ENCODE peak calls at places on chromosomes 6 and 20, in seven cellular contexts. E is PC-3, I is fibroblast of lung, V is mesendoderm, M is GM23248, C is neural progenitor cell, R is K562. Z is an unnamed sample.
A peak's percentile ranks its signal among the peaks of the same experiment; 100 is the strongest.

GRCh38 chr6:593907-594212 is 63.0 kb downstream of the HUS1B start:
- DNase-seq in C (peak; percentile 38), R (no peak), V (peak; percentile 85), M (no peak), E (no peak), I (no peak), Z (no peak)

GRCh38 chr6:5497896-5498578 is 236.7 kb downstream of the FARS2 start:
- DNase-seq in C (no peak), E (peak; percentile 80), M (peak; percentile 92), R (no peak), I (peak; percentile 91), V (no peak), Z (no peak)

GRCh38 chr6:16572317-16572716 is 188.9 kb downstream of the ATXN1 start:
- DNase-seq in C (no peak), R (no peak), I (no peak), V (no peak), E (no peak), M (no peak), Z (no peak)

GRCh38 chr6:142773324-142773723 is 171.7 kb downstream of the HIVEP2 start:
- DNase-seq in I (no peak), R (no peak), V (no peak), E (no peak), C (no peak), M (no peak), Z (no peak)

GRCh38 chr6:10569392-10570127 is 48.4 kb downstream of the GCNT2 start:
- DNase-seq in V (peak; percentile 67), R (no peak), M (no peak), E (no peak), I (peak; percentile 19), C (no peak), Z (no peak)

GRCh38 chr20:4041748-4042411 is 26.5 kb upstream of the RNF24 start:
- DNase-seq in C (no peak), V (peak; percentile 87), I (peak; percentile 98), R (peak; percentile 83), M (peak; percentile 89), E (peak; percentile 100), Z (no peak)

GRCh38 chr6:2958331-2958711 is 13.0 kb downstream of the SERPINB6 start:
- DNase-seq in M (no peak), R (no peak), E (no peak), I (no peak), C (no peak), V (no peak), Z (no peak)

GRCh38 chr20:59307270-59307669 is 6.9 kb downstream of the EDN3 start:
- DNase-seq in E (no peak), M (no peak), R (no peak), C (no peak), I (no peak), V (no peak), Z (no peak)

GRCh38 chr20:57960803-57961575 is 251.2 kb upstream of the PMEPA1 start:
- DNase-seq in R (no peak), M (no peak), E (no peak), C (no peak), I (no peak), V (no peak), Z (no peak)

GRCh38 chr6:104409913-104410312 is 449.8 kb downstream of the HACE1 start:
- DNase-seq in E (no peak), C (no peak), I (no peak), M (peak; percentile 0), V (no peak), R (no peak), Z (no peak)

GRCh38 chr6:108598316-108598863 is 37.7 kb downstream of the FOXO3 start:
- DNase-seq in I (peak; percentile 36), R (peak; percentile 86), E (no peak), C (no peak), M (peak; percentile 74), V (peak; percentile 36), Z (peak; percentile 87)

GRCh38 chr6:112439416-112439815 is 92.3 kb downstream of the RFPL4B start:
- DNase-seq in V (no peak), M (no peak), R (no peak), E (no peak), I (no peak), C (no peak), Z (no peak)

GRCh38 chr20:58614984-58615760 is 35.9 kb upstream of the STX16 start:
- DNase-seq in V (no peak), I (no peak), R (no peak), E (peak; percentile 46), C (no peak), M (no peak), Z (no peak)

GRCh38 chr6:71028877-71029252 is 72.0 kb upstream of the B3GAT2 start:
- DNase-seq in M (no peak), V (peak; percentile 25), C (no peak), E (no peak), I (no peak), R (no peak), Z (no peak)

GRCh38 chr6:113184736-113185135 is 672.4 kb upstream of the MARCKS start:
- DNase-seq in I (peak; percentile 28), E (no peak), M (peak; percentile 47), C (no peak), V (no peak), R (no peak), Z (no peak)

GRCh38 chr6:114051031-114051430 is 80.1 kb upstream of the HDAC2 start:
- DNase-seq in C (no peak), I (no peak), M (no peak), V (no peak), E (peak; percentile 60), R (no peak), Z (no peak)

DNA sequence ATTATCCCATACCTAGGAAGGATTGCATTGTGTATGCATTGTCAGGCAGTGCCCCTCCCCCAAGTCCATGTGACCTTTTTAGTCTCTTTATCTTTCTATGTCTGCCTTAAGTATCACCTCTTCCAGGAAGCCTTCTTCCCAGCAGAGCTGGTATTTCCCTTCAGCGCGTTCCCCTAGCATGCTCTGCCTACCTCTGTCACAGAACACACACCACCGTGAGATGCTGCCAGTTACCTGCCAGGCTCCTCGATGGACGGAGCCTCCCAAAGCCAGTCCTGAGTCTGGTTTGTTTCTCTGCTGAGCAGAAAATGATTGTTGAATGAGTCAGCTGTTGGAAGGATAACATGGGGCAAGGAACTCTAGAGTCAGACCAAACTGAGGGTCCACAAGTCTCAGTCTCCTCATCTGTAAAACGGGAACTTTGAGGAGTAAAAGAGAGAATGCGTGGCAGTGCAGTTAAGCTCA is 11.3 kb upstream of the ZNF335 start:
- DNase-seq in V (peak; percentile 42), R (peak; percentile 81), M (peak; percentile 21), E (peak; percentile 39), C (no peak), I (no peak), Z (no peak)
- H3K9ac ChIP-seq in V (no peak overlapping the region), R (peak overlapping the region; percentile 49), M (no peak overlapping the region), E (no peak overlapping the region), C (no peak overlapping the region), I (no peak overlapping the region), Z (no peak overlapping the region)

GRCh38 chr6:91240878-91241603 is 654.2 kb upstream of the MAP3K7 start:
- DNase-seq in R (no peak), I (no peak), V (no peak), C (no peak), M (no peak), E (no peak), Z (no peak)

GRCh38 chr6:91243436-91243835 is 656.6 kb upstream of the MAP3K7 start:
- DNase-seq in C (no peak), E (no peak), M (no peak), I (no peak), R (no peak), V (no peak), Z (no peak)

GRCh38 chr6:91242614-91242949 is 655.7 kb upstream of the MAP3K7 start:
- DNase-seq in E (no peak), C (no peak), V (no peak), I (no peak), M (no peak), R (no peak), Z (no peak)

DNA sequence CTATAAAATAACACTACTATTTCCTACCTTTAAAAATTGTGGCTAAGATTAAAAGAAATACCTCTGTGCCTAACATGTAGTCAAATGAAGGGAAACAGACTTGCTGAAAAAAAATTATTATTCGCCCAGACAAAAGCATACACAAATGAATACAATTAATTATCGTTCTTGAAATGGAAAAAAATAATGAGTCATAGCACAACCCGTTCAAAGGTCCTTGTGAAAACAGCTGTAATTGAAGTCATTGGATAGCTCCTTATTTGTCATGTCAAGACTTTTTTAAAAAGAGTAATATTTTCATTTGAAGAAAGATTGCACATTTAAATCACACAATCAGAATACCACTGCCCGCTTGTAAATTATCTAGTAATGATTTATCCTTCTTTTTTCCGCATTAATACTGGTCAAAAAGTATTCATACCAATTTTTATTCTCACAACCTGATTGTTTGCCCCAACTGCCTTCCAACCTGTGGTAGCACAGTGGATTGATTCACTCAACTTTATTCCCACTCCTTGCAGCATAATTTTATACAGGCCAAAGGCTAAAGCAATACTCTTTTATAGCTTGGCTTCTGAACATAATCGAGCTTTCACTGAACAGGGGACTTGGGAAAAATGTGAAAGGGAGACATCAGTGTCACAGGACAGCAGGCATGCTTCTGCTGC is 655.2 kb upstream of the MAP3K7 start:
- DNase-seq in C (no peak), E (no peak), M (no peak), R (no peak), V (no peak), I (peak; percentile 9), Z (no peak)
- H3K9ac ChIP-seq in C (no peak overlapping the region), E (no peak overlapping the region), M (no peak overlapping the region), R (no peak overlapping the region), V (no peak overlapping the region), I (no peak overlapping the region), Z (no peak overlapping the region)

GRCh38 chr20:17859002-17859615 is 109.5 kb downstream of the SNX5 start:
- DNase-seq in V (no peak), E (no peak), C (no peak), M (no peak), I (no peak), R (no peak), Z (peak; percentile 45)
- H3K9ac ChIP-seq in V (no peak overlapping the region), E (no peak overlapping the region), C (no peak overlapping the region), M (no peak overlapping the region), I (no peak overlapping the region), R (no peak overlapping the region), Z (no peak overlapping the region)

GRCh38 chr20:53768329-53768728 is 174.7 kb upstream of the ZNF217 start:
- DNase-seq in I (no peak), C (peak; percentile 70), E (no peak), V (peak; percentile 80), M (no peak), R (no peak), Z (no peak)

GRCh38 chr20:53763707-53764415 is 170.2 kb upstream of the ZNF217 start:
- DNase-seq in C (peak; percentile 49), M (peak; percentile 57), E (peak; percentile 55), R (peak; percentile 36), V (peak; percentile 79), I (peak; percentile 80), Z (no peak)

GRCh38 chr20:53767206-53767924 is 173.7 kb upstream of the ZNF217 start:
- DNase-seq in C (no peak), I (no peak), R (no peak), E (no peak), M (no peak), V (peak; percentile 45), Z (no peak)

GRCh38 chr20:53760025-53760441 is 166.4 kb upstream of the ZNF217 start:
- DNase-seq in V (no peak), M (no peak), I (no peak), E (no peak), R (no peak), C (no peak), Z (no peak)

DNA sequence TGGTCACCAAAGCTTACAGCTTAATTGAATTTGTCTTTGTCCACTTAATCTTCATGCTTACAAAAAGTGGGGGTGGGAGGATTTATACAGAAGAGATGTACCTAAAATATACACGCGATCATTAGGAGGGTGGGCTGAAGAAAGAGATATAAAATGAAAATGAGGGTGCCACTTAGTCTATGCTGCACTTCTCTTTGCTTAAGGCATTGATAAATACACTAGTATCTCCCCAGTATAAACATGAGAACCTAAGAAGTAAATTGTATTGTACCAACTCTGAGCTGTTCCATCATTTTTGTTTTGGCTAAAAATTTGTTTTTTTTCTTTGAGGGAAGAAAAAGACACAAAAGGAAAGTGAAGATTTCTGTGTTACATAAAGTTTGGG is 170.8 kb upstream of the ZNF217 start:
- DNase-seq in I (no peak), C (no peak), R (no peak), M (no peak), V (no peak), E (no peak), Z (no peak)
- H3K9ac ChIP-seq in I (no peak overlapping the region), C (no peak overlapping the region), R (peak overlapping the region; percentile 50), M (peak overlapping the region; percentile 58), V (no peak overlapping the region), E (peak overlapping the region; percentile 7), Z (no peak overlapping the region)

Z was measured in GM12878.